ENCODE peak calls at places on chromosomes 3 and 15, in ten cellular contexts. I is suprapubic skin, O is transverse colon, G is K562, Z is HepG2, P is GM12878, J is ovary, U is A549, F is tibial nerve, D is stomach. S is an unnamed sample. For H3K4me1, the result is how much of the 10 kb centered on the place peaks cover.

GRCh38 chr15:79025201-79025600 is 65.4 kb downstream of the RASGRF1 start:
- DNase-seq in I (no peak), O (peak), G (no peak), Z (peak), P (no peak), J (no peak), U (no peak), F (peak), D (no peak), S (no peak)

GRCh38 chr3:88632226-88632625 is 475.2 kb upstream of the EPHA3 start:
- DNase-seq in I (no peak), O (no peak), G (no peak), Z (no peak), P (no peak), J (no peak), U (no peak), F (no peak), D (no peak), S (no peak)

GRCh38 chr3:187830181-187830580 is 84.9 kb upstream of the BCL6 start:
- DNase-seq in I (no peak), O (no peak), G (no peak), Z (no peak), P (no peak), J (no peak), U (no peak), F (no peak), D (no peak), S (no peak)

GRCh38 chr15:29455055-29455454 is 185.4 kb upstream of the NSMCE3 start:
- DNase-seq in I (no peak), O (no peak), G (no peak), Z (no peak), P (no peak), J (no peak), U (no peak), F (no peak), D (no peak), S (no peak)

GRCh38 chr15:40960151-40960885 is 7.0 kb downstream of the CHAC1 start:
- DNase-seq in I (no peak), O (no peak), G (no peak), Z (no peak), P (no peak), J (no peak), U (no peak), F (no peak), D (no peak), S (no peak)

GRCh38 chr3:28726840-28727239 is 378.2 kb upstream of the AZI2 start:
- DNase-seq in I (no peak), O (peak), G (peak), Z (peak), P (peak), J (no peak), U (peak), F (peak), D (peak), S (no peak)

GRCh38 chr3:126528800-126529541 is 5.0 kb downstream of the CHST13 start:
- DNase-seq in I (no peak), O (no peak), G (no peak), Z (peak), P (no peak), J (no peak), U (peak), F (no peak), D (no peak), S (no peak)

GRCh38 chr3:159865042-159865579 is 123.5 kb upstream of the IL12A start:
- DNase-seq in I (no peak), O (no peak), G (no peak), Z (no peak), P (no peak), J (no peak), U (no peak), F (no peak), D (no peak), S (no peak)

GRCh38 chr15:77983091-77983707 is 94.3 kb downstream of the TBC1D2B start:
- DNase-seq in I (peak), O (no peak), G (no peak), Z (peak), P (no peak), J (no peak), U (no peak), F (no peak), D (no peak), S (no peak)

GRCh38 chr15:101570238-101570637 is 80.7 kb upstream of the PCSK6 start:
- DNase-seq in I (no peak), O (no peak), G (no peak), Z (no peak), P (no peak), J (no peak), U (peak), F (no peak), D (no peak), S (no peak)
- TF ChIP-seq EP300 in I (no peak), O (no peak), G (no peak), Z (no peak), P (no peak), J (no peak), U (no peak), F (no peak), D (no peak), S (no peak)

DNA sequence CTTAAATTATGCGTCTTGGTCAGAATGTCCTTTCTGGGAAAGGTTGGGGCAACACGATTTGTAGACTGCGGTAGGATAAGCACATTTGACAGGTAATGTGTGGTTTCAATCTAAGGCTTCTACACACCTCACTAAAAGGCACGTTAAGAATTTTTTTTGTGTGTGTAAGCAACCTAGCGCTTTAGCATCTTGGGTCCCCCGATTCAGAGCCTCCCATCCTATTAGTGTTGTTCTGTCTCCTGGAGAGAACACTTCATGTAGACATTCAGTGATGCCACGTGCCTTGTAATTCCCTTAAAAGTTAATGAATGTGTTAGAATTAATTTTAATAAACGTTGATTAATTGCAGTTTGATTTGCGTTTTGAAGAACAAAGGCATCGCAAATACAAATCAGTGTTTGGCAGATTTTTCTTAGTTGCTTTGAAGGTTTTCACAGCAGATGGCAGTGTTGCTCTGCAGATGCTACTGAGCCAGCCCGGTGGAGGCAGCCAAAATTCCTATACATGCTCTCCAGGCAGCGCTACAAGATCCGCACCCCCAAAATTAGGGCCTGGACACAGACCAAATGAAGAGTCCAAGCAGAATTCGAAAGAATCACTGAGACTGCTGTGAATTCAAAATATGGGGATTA is 63.5 kb downstream of the OTOL1 start:
- DNase-seq in I (peak), O (peak), G (no peak), Z (peak), P (no peak), J (no peak), U (peak), F (peak), D (peak), S (no peak)
- H3K4me1 ChIP-seq in I (under half), O (under half), G (under half), Z (under half), P (under half), J (under half), U (under half), F (under half), D (under half), S (under half)

GRCh38 chr15:42213481-42213880 is 5.4 kb upstream of the VPS39 start:
- DNase-seq in I (no peak), O (no peak), G (no peak), Z (no peak), P (no peak), J (no peak), U (no peak), F (no peak), D (no peak), S (no peak)

GRCh38 chr15:42202653-42203052 is 5.5 kb downstream of the VPS39 start:
- DNase-seq in I (no peak), O (no peak), G (no peak), Z (no peak), P (no peak), J (no peak), U (no peak), F (no peak), D (no peak), S (no peak)

GRCh38 chr15:42210703-42211102 is 2.6 kb upstream of the VPS39 start:
- DNase-seq in I (no peak), O (no peak), G (no peak), Z (no peak), P (no peak), J (no peak), U (no peak), F (no peak), D (no peak), S (no peak)

GRCh38 chr15:42203891-42204290 is 4.2 kb downstream of the VPS39 start:
- DNase-seq in I (no peak), O (no peak), G (no peak), Z (no peak), P (no peak), J (no peak), U (no peak), F (no peak), D (no peak), S (no peak)

DNA sequence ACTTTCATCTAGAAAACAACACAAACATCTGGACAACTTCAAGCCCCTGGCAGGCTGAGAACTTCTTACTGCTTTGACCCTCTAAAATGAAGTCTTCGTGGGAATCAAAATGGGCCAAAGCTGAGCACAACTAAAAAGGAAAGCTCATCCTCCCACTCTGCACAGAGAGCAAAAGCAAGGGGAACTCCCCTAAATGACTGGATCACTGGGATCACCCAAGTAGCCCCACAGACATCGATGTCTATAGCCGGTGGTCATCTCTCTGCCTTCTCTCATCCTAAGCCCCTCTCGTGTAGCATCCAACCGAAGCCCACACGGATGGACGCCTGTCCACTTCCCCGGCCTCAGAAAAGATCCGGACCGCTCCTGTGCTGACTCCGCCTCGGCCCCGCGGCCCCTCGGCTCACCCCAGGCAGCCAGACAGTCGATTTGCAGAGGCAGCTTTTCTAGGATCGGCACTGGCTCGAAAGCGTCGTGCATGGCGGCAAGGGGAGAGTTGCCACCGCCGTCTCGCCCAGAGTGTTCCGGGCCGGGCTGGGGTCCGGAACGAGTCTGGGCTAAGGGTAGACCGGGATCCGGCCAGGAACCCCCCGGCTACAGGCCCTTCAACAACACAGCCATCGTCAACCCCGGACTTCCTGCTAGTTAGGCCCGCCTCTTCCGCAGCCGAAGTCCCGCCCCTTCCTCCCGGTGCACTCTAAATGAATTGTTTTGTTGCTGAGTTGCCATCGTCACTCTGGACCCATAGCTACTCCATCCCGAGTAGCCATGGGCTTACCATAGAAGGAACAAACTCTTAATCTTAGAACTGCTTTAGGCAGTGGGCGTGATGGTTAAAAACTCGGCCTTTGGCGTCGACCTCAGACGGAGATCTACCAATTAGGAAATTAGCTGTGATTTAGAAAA is at the start of gene VPS39:
- DNase-seq in I (peak), O (peak), G (peak), Z (peak), P (peak), J (peak), U (peak), F (peak), D (peak), S (peak)
- TF ChIP-seq POLR2A in I (peak), O (peak), G (peak), Z (peak), P (peak), J (peak), U (peak), F (no peak), D (no peak), S (peak)

DNA sequence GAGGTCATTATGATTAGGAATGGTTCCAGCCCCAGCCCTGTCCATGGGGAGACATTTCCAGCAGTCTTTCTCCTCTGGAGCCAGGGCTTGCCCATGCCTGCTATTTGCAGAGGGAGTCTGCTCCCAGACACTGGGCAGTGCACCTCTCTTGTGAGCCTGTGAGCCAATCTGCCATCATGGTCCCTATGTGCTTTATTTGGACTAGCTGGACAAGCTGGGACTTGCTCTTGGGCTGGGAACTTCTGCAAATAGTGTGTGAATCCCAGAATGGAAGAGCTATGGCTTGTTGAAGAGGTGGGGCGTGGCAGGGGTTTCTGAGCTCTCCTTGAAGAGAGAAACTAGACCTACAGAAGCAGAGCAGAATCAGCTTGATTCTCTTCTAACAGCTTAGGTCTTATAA is 53.7 kb upstream of the KY start:
- DNase-seq in I (no peak), O (no peak), G (no peak), Z (no peak), P (no peak), J (no peak), U (no peak), F (no peak), D (no peak), S (no peak)
- TF ChIP-seq EP300 in I (no peak), O (no peak), G (no peak), Z (no peak), P (no peak), J (no peak), U (no peak), F (no peak), D (no peak), S (no peak)

S was measured in upper lobe of left lung.